ENCODE peak calls at places on chromosomes 16 and 17, in five cellular contexts. E is heart left ventricle, S is stomach, W is cardiac muscle cell, F is hepatocyte. L is an unnamed sample.

GRCh38 chr16:14121135-14121534 is 50.0 kb downstream of the MRTFB start:
- DNase-seq in E (no peak), S (no peak), W (no peak), F (no peak), L (no peak)

GRCh38 chr16:84041421-84041820 is 1.2 kb downstream of the SLC38A8 start:
- DNase-seq in E (peak; percentile 48), S (no peak), W (no peak), F (no peak), L (no peak)

GRCh38 chr17:82639628-82640027 is 8.6 kb downstream of the WDR45B start:
- DNase-seq in E (no peak), S (no peak), W (no peak), F (no peak), L (no peak)

GRCh38 chr16:5670198-5670597 is 572.6 kb upstream of the EEF2KMT start:
- DNase-seq in E (no peak), S (no peak), W (no peak), F (no peak), L (no peak)

GRCh38 chr16:16828913-16829398 is 450.0 kb downstream of the NPIPA7 start:
- DNase-seq in E (no peak), S (no peak), W (no peak), F (no peak), L (no peak)

GRCh38 chr16:74608944-74609343 is 2.0 kb upstream of the GLG1 start:
- DNase-seq in E (no peak), S (no peak), W (no peak), F (no peak), L (no peak)

GRCh38 chr17:74605361-74605760 is 13.3 kb upstream of the CD300LD start:
- DNase-seq in E (peak; percentile 78), S (no peak), W (peak; percentile 88), F (peak; percentile 78), L (no peak)

GRCh38 chr17:31457391-31458234 is 66.1 kb downstream of the RAB11FIP4 start:
- DNase-seq in E (peak; percentile 42), S (no peak), W (no peak), F (peak; percentile 42), L (no peak)

GRCh38 chr16:4290236-4290830 is 17.5 kb upstream of the TFAP4 start:
- DNase-seq in E (no peak), S (no peak), W (peak; percentile 78), F (peak; percentile 61), L (no peak)

GRCh38 chr16:26816885-26817571 is 249.7 kb upstream of the C16orf82 start:
- DNase-seq in E (no peak), S (no peak), W (no peak), F (no peak), L (no peak)

GRCh38 chr16:54245788-54246453 is 40.7 kb downstream of the IRX3 start:
- DNase-seq in E (no peak), S (no peak), W (no peak), F (no peak), L (no peak)

GRCh38 chr16:88430524-88431446 is 22.3 kb upstream of the ZFPM1 start:
- DNase-seq in E (peak; percentile 81), S (no peak), W (peak; percentile 42), F (no peak), L (no peak)

GRCh38 chr16:29815032-29815721 is 775 bp upstream of the PAGR1 start:
- DNase-seq in E (no peak), S (no peak), W (peak; percentile 23), F (peak; percentile 55), L (peak; percentile 78)

GRCh38 chr16:15644306-15644961 is 1.5 kb upstream of the MARF1 start:
- DNase-seq in E (no peak), S (no peak), W (no peak), F (peak; percentile 33), L (no peak)

GRCh38 chr17:46950615-46950996 is 27.6 kb downstream of the GOSR2 start:
- DNase-seq in E (no peak), S (no peak), W (no peak), F (no peak), L (no peak)

GRCh38 chr17:75241996-75242460 is 19.4 kb downstream of the GGA3 start:
- DNase-seq in E (no peak), S (no peak), W (no peak), F (no peak), L (no peak)

GRCh38 chr17:72392056-72393010 is 271.5 kb downstream of the SOX9 start:
- DNase-seq in E (no peak), S (no peak), W (peak; percentile 85), F (no peak), L (no peak)

GRCh38 chr17:43543300-43543699 is 2.8 kb downstream of the ETV4 start:
- DNase-seq in E (no peak), S (no peak), W (no peak), F (no peak), L (no peak)

GRCh38 chr16:55662641-55663040 is 6.9 kb downstream of the SLC6A2 start:
- DNase-seq in E (no peak), S (no peak), W (no peak), F (peak; percentile 62), L (no peak)

GRCh38 chr16:73228649-73229048 is 180.7 kb upstream of the ZFHX3 start:
- DNase-seq in E (no peak), S (no peak), W (peak; percentile 93), F (no peak), L (no peak)

GRCh38 chr16:80948886-80949502 is 57.7 kb downstream of the CMC2 start:
- DNase-seq in E (peak; percentile 73), S (no peak), W (peak; percentile 71), F (peak; percentile 51), L (peak; percentile 57)

GRCh38 chr17:69175812-69176517 is 34.3 kb upstream of the ABCA6 start:
- DNase-seq in E (no peak), S (no peak), W (peak; percentile 90), F (peak; percentile 4), L (no peak)

GRCh38 chr16:68470461-68471150 is 22.3 kb upstream of the SMPD3 start:
- DNase-seq in E (no peak), S (no peak), W (no peak), F (no peak), L (peak; percentile 44)

GRCh38 chr16:86353185-86353584 is 157.1 kb upstream of the FOXF1 start:
- DNase-seq in E (no peak), S (no peak), W (no peak), F (no peak), L (no peak)

GRCh38 chr17:80498242-80498919 is 22.0 kb upstream of the NPTX1 start:
- DNase-seq in E (no peak), S (no peak), W (peak; percentile 81), F (no peak), L (peak; percentile 39)

GRCh38 chr17:28745777-28746473 is 2.1 kb downstream of the TRAF4 start:
- DNase-seq in E (no peak), S (peak; percentile 85), W (no peak), F (no peak), L (peak; percentile 78)

GRCh38 chr16:89476811-89477261 is 13.5 kb downstream of the ANKRD11 start:
- DNase-seq in E (no peak), S (no peak), W (no peak), F (no peak), L (no peak)

GRCh38 chr16:3235856-3236669 is 1.1 kb upstream of the ZNF200 start:
- DNase-seq in E (peak; percentile 78), S (peak; percentile 40), W (peak; percentile 39), F (peak; percentile 27), L (peak; percentile 56)

GRCh38 chr17:46974086-46974485 is 5.0 kb downstream of the RPRML start:
- DNase-seq in E (no peak), S (no peak), W (no peak), F (no peak), L (no peak)

GRCh38 chr16:8727084-8727590 is 52.7 kb downstream of the ABAT start:
- DNase-seq in E (no peak), S (no peak), W (no peak), F (no peak), L (no peak)

GRCh38 chr16:80612461-80613017 is 71.7 kb downstream of the DYNLRB2 start:
- DNase-seq in E (no peak), S (no peak), W (no peak), F (no peak), L (no peak)

GRCh38 chr17:35788504-35788998 is 6.9 kb downstream of the MMP28 start:
- DNase-seq in E (no peak), S (no peak), W (peak; percentile 72), F (peak; percentile 66), L (no peak)

GRCh38 chr17:19533718-19534561 is at the start of gene SLC47A1:
- DNase-seq in E (peak; percentile 66), S (no peak), W (peak; percentile 27), F (peak; percentile 60), L (no peak)

GRCh38 chr17:61366076-61366714 is 33.4 kb upstream of the TBX2 start:
- DNase-seq in E (no peak), S (no peak), W (no peak), F (no peak), L (no peak)

GRCh38 chr17:66799839-66800537 is 34.9 kb upstream of the CACNG5 start:
- DNase-seq in E (no peak), S (no peak), W (no peak), F (no peak), L (peak; percentile 17)

GRCh38 chr17:76247304-76247703 is 7.0 kb upstream of the RNF157 start:
- DNase-seq in E (no peak), S (no peak), W (no peak), F (no peak), L (no peak)
- H3K4me1 ChIP-seq in E (peaks cover 5% of the 10 kb centered on the region), S (peaks cover 11% of the 10 kb centered on the region), W (peaks cover 14% of the 10 kb centered on the region), F (peaks cover 30% of the 10 kb centered on the region), L (peaks cover 10% of the 10 kb centered on the region)

GRCh38 chr17:11023639-11024479 is 186.0 kb upstream of the PIRT start:
- DNase-seq in E (no peak), S (no peak), W (no peak), F (no peak), L (no peak)
- H3K4me1 ChIP-seq in E (no peaks in the 10 kb centered on the region), S (no peaks in the 10 kb centered on the region), W (no peaks in the 10 kb centered on the region), F (no peaks in the 10 kb centered on the region), L (no peaks in the 10 kb centered on the region)

GRCh38 chr16:2163211-2163881 is 7.8 kb downstream of the TRAF7 start:
- DNase-seq in E (no peak), S (peak; percentile 77), W (no peak), F (peak; percentile 81), L (peak; percentile 90)

GRCh38 chr16:2159052-2159838 is 3.7 kb downstream of the TRAF7 start:
- DNase-seq in E (no peak), S (peak; percentile 82), W (peak; percentile 80), F (no peak), L (peak; percentile 77)

GRCh38 chr16:2162676-2163118 is 7.1 kb downstream of the TRAF7 start:
- DNase-seq in E (no peak), S (no peak), W (no peak), F (peak; percentile 63), L (no peak)

GRCh38 chr16:2160915-2161551 is 5.5 kb downstream of the TRAF7 start:
- DNase-seq in E (no peak), S (peak; percentile 39), W (peak; percentile 54), F (no peak), L (no peak)

DNA sequence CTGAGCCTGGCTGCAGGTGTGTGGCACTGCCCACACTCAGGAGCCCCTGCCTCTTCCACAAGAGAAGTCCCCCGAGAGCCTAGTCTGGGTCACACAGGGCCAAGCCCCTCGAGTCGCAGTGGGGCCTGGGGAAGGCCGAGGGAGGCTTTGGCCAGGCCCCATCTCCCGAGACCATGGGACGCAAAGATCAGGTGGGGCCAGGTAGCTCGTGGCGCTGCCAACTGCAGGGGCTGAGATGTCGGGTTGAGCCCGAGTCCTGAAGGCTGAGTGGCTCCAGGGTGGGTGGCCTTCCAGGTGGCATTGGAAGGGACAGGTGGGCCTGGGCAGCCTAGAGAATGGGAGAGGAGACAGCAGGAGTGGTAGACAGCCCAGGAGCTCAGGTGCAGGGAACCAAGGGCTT is 6.3 kb downstream of the TRAF7 start:
- DNase-seq in E (no peak), S (no peak), W (no peak), F (no peak), L (no peak)
- H3K4me1 ChIP-seq in E (peaks cover 41% of the 10 kb centered on the region), S (peaks cover 70% of the 10 kb centered on the region), W (peaks cover 5% of the 10 kb centered on the region), F (peaks cover 39% of the 10 kb centered on the region), L (peaks cover 56% of the 10 kb centered on the region)

GRCh38 chr17:78366109-78366848 is 6.4 kb upstream of the SOCS3 start:
- DNase-seq in E (no peak), S (no peak), W (no peak), F (no peak), L (no peak)
- H3K4me1 ChIP-seq in E (peaks cover 17% of the 10 kb centered on the region), S (peaks cover 13% of the 10 kb centered on the region), W (peaks cover 41% of the 10 kb centered on the region), F (peaks cover 34% of the 10 kb centered on the region), L (no peaks in the 10 kb centered on the region)

L was measured in mucosa of descending colon.